ENCODE peak calls at places on chromosomes 7 and 10, in six cellular contexts. F is astrocyte; Q is naive thymus-derived CD8-positive, alpha-beta T cell; X is T1000; A is stimulated activated CD4-positive, alpha-beta T cell treated with anti-CD3 and anti-CD28 coated beads, Interleukin-1b, Interleukin-23, amount 100 ng/mL, for 4 hours; B is DMS 273 treated with DMSO at 0.1 percent for 48 hours. T is an unnamed sample.

GRCh38 chr10:96690755-96691730 is 29.3 kb downstream of the PIK3AP1 start:
- DNase-seq in F (peak; percentile 47), Q (no peak), X (no peak), A (no peak), B (no peak), T (no peak)

GRCh38 chr7:157896774-157897555 is 560.2 kb downstream of the DNAJB6 start:
- DNase-seq in F (no peak), Q (no peak), X (no peak), A (no peak), B (no peak), T (no peak)

GRCh38 chr7:6246257-6246917 is 26.0 kb downstream of the CYTH3 start:
- DNase-seq in F (no peak), Q (no peak), X (no peak), A (no peak), B (no peak), T (no peak)

GRCh38 chr7:74174606-74175082 is 488 bp downstream of the EIF4H start:
- DNase-seq in F (peak; percentile 61), Q (no peak), X (no peak), A (peak; percentile 37), B (no peak), T (peak; percentile 76)

GRCh38 chr7:1898628-1899185 is 228.6 kb downstream of the ELFN1 start:
- DNase-seq in F (no peak), Q (no peak), X (no peak), A (no peak), B (no peak), T (peak; percentile 67)

GRCh38 chr10:21509391-21510217 is 15.9 kb downstream of the SKIDA1 start:
- DNase-seq in F (no peak), Q (no peak), X (no peak), A (no peak), B (no peak), T (no peak)

GRCh38 chr7:99840136-99840869 is 12.5 kb downstream of the CYP3A43 start:
- DNase-seq in F (no peak), Q (no peak), X (no peak), A (no peak), B (no peak), T (no peak)

GRCh38 chr10:14416308-14416700 is 85.6 kb upstream of the FRMD4A start:
- DNase-seq in F (peak; percentile 60), Q (no peak), X (peak; percentile 89), A (no peak), B (no peak), T (no peak)

GRCh38 chr7:142754681-142755575 is 5.7 kb downstream of the PRSS1 start:
- DNase-seq in F (peak; percentile 36), Q (no peak), X (no peak), A (no peak), B (no peak), T (no peak)

GRCh38 chr10:11286261-11286989 is 268.8 kb downstream of the CELF2 start:
- DNase-seq in F (no peak), Q (no peak), X (no peak), A (no peak), B (no peak), T (no peak)

GRCh38 chr10:127150136-127150535 is 46.3 kb downstream of the INSYN2A start:
- DNase-seq in F (peak; percentile 74), Q (no peak), X (peak; percentile 12), A (no peak), B (no peak), T (no peak)